ENCODE peak calls at places on chromosomes 13 and 19, in eight cellular contexts. L is EH; W is naive thymus-derived CD4-positive, alpha-beta T cell; U is sigmoid colon; X is NCI-H345; A is bronchial epithelial cell; Q is aorta; G is lower leg skin. T is an unnamed sample.

GRCh38 chr19:35114656-35115537 is 726 bp upstream of the FXYD3 start:
- DNase-seq in L (peak), W (peak), U (peak), X (peak), A (peak), Q (peak), G (peak), T (peak)

GRCh38 chr19:4035582-4035981 is 28.0 kb downstream of the PIAS4 start:
- DNase-seq in L (no peak), W (no peak), U (no peak), X (no peak), A (no peak), Q (no peak), G (no peak), T (no peak)

GRCh38 chr13:53074119-53074518 is 45.5 kb downstream of the OLFM4 start:
- DNase-seq in L (no peak), W (no peak), U (no peak), X (no peak), A (no peak), Q (no peak), G (no peak), T (peak)

GRCh38 chr19:38107129-38107528 is 116.9 kb downstream of the DPF1 start:
- DNase-seq in L (no peak), W (no peak), U (no peak), X (no peak), A (no peak), Q (no peak), G (no peak), T (no peak)

GRCh38 chr13:98804336-98804855 is 51.9 kb upstream of the SLC15A1 start:
- DNase-seq in L (no peak), W (no peak), U (no peak), X (no peak), A (no peak), Q (no peak), G (no peak), T (no peak)

GRCh38 chr19:17743874-17744273 is 7.4 kb upstream of the FCHO1 start:
- DNase-seq in L (peak), W (no peak), U (no peak), X (no peak), A (peak), Q (no peak), G (no peak), T (no peak)

GRCh38 chr19:46015080-46015960 is 7.5 kb downstream of the PGLYRP1 start:
- DNase-seq in L (peak), W (peak), U (no peak), X (peak), A (peak), Q (peak), G (peak), T (peak)

GRCh38 chr19:41701401-41702075 is 6.9 kb upstream of the CEACAM5 start:
- DNase-seq in L (no peak), W (peak), U (peak), X (no peak), A (no peak), Q (no peak), G (peak), T (peak)

GRCh38 chr13:73810647-73811046 is 323.6 kb downstream of the KLF12 start:
- DNase-seq in L (peak), W (no peak), U (no peak), X (no peak), A (no peak), Q (no peak), G (no peak), T (no peak)

T was measured in NCI-H748 treated with DMSO at 0.1 percent for 48 hours.